ENCODE peak calls at places on chromosome 13, in four cellular contexts. One of them, this sample, is unnamed.

GRCh38 chr13:100573121-100573520 is 15.5 kb downstream of the GGACT start:
- DNase-seq in SK-N-SH: peak; percentile 58
- DNase-seq in GM12878: peak; percentile 17
- DNase-seq in K562: peak; percentile 84
- DNase-seq in this sample: peak; percentile 34

GRCh38 chr13:31051999-31052398 is 109.7 kb downstream of the HSPH1 start:
- DNase-seq in GM12878: no peak
- DNase-seq in SK-N-SH: no peak
- DNase-seq in K562: no peak
- DNase-seq in this sample: no peak

GRCh38 chr13:81017525-81018152 is 676.7 kb upstream of the SPRY2 start:
- DNase-seq in GM12878: no peak
- DNase-seq in K562: peak; percentile 11
- DNase-seq in SK-N-SH: peak; percentile 44
- DNase-seq in this sample: no peak

GRCh38 chr13:38386421-38386820 is 36.8 kb downstream of the UFM1 start:
- DNase-seq in GM12878: no peak
- DNase-seq in SK-N-SH: no peak
- DNase-seq in K562: no peak
- DNase-seq in this sample: no peak

GRCh38 chr13:27476943-27477681 is 26.7 kb upstream of the MTIF3 start:
- DNase-seq in GM12878: no peak
- DNase-seq in K562: no peak
- DNase-seq in SK-N-SH: no peak
- DNase-seq in this sample: peak; percentile 24

GRCh38 chr13:46586766-46587509 is 34.0 kb downstream of the LRCH1 start:
- DNase-seq in GM12878: no peak
- DNase-seq in SK-N-SH: no peak
- DNase-seq in K562: no peak
- DNase-seq in this sample: no peak

GRCh38 chr13:102721800-102722231 is 27.0 kb upstream of the METTL21C start:
- DNase-seq in K562: no peak
- DNase-seq in SK-N-SH: no peak
- DNase-seq in GM12878: no peak
- DNase-seq in this sample: no peak

GRCh38 chr13:110398564-110399507 is 91.8 kb downstream of the COL4A2 start:
- DNase-seq in SK-N-SH: no peak
- DNase-seq in GM12878: no peak
- DNase-seq in K562: no peak
- DNase-seq in this sample: no peak

GRCh38 chr13:106117035-106117434 is 418.4 kb downstream of the EFNB2 start:
- DNase-seq in SK-N-SH: peak; percentile 53
- DNase-seq in K562: no peak
- DNase-seq in GM12878: no peak
- DNase-seq in this sample: no peak

GRCh38 chr13:51645154-51645650 is 60.9 kb downstream of the WDFY2 start:
- DNase-seq in SK-N-SH: no peak
- DNase-seq in GM12878: no peak
- DNase-seq in K562: no peak
- DNase-seq in this sample: peak; percentile 88

GRCh38 chr13:39306639-39307589 is 268.7 kb downstream of the NHLRC3 start:
- DNase-seq in K562: no peak
- DNase-seq in GM12878: peak; percentile 73
- DNase-seq in SK-N-SH: no peak
- DNase-seq in this sample: no peak

GRCh38 chr13:39406688-39407087 is 196.3 kb downstream of the LHFPL6 start:
- DNase-seq in K562: no peak
- DNase-seq in SK-N-SH: no peak
- DNase-seq in GM12878: peak; percentile 9
- DNase-seq in this sample: no peak

GRCh38 chr13:42684226-42684625 is 97.2 kb upstream of the FAM216B start:
- DNase-seq in GM12878: no peak
- DNase-seq in SK-N-SH: no peak
- DNase-seq in K562: no peak
- DNase-seq in this sample: no peak

GRCh38 chr13:42680748-42681147 is 100.6 kb upstream of the FAM216B start:
- DNase-seq in SK-N-SH: no peak
- DNase-seq in K562: no peak
- DNase-seq in GM12878: no peak
- DNase-seq in this sample: no peak

GRCh38 chr13:42685762-42686560 is 95.4 kb upstream of the FAM216B start:
- DNase-seq in SK-N-SH: no peak
- DNase-seq in K562: no peak
- DNase-seq in GM12878: no peak
- DNase-seq in this sample: no peak

GRCh38 chr13:42681394-42681793 is 100.0 kb upstream of the FAM216B start:
- DNase-seq in K562: no peak
- DNase-seq in GM12878: no peak
- DNase-seq in SK-N-SH: no peak
- DNase-seq in this sample: no peak
- TF ChIP-seq GABPA in K562: no peak
- TF ChIP-seq GABPA in GM12878: no peak
- TF ChIP-seq GABPA in SK-N-SH: no peak
- TF ChIP-seq GABPA in this sample: no peak

GRCh38 chr13:89401209-89401810 is 1730.1 kb downstream of the SLITRK5 start:
- DNase-seq in SK-N-SH: no peak
- DNase-seq in GM12878: no peak
- DNase-seq in K562: no peak
- DNase-seq in this sample: no peak
- TF ChIP-seq REST in SK-N-SH: no peak
- TF ChIP-seq REST in GM12878: no peak
- TF ChIP-seq REST in K562: no peak
- TF ChIP-seq REST in this sample: no peak

GRCh38 chr13:28716511-28716910 is 2.3 kb downstream of the SLC46A3 start:
- DNase-seq in K562: peak; percentile 9
- DNase-seq in GM12878: no peak
- DNase-seq in SK-N-SH: no peak
- DNase-seq in this sample: no peak
- H3K27ac ChIP-seq in K562: no peak overlapping the region
- H3K27ac ChIP-seq in GM12878: no peak overlapping the region
- H3K27ac ChIP-seq in SK-N-SH: peak overlapping the region; percentile 50
- H3K27ac ChIP-seq in this sample: no peak overlapping the region

DNA sequence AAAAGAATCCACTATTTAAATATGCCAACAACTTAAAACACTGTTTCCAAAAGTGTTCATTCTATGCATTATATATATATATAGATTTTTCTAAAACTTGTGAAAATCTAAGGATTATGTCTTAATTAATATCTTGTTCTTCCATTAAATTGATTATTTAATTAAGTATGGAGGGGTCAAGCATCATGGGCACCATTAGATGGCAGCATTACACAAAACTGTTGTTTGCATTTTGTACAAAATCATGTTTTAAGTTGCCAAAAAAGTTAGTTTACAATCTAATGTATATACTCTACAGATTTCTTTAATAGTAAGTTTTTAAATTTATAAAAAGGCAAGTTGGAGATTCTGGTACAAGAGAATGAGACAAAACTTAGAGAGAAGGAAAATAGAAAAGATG is 213.2 kb upstream of the EDNRB start:
- DNase-seq in GM12878: no peak
- DNase-seq in K562: no peak
- DNase-seq in SK-N-SH: no peak
- DNase-seq in this sample: no peak
- TF ChIP-seq GABPA in GM12878: no peak
- TF ChIP-seq GABPA in K562: no peak
- TF ChIP-seq GABPA in SK-N-SH: no peak
- TF ChIP-seq GABPA in this sample: no peak

DNA sequence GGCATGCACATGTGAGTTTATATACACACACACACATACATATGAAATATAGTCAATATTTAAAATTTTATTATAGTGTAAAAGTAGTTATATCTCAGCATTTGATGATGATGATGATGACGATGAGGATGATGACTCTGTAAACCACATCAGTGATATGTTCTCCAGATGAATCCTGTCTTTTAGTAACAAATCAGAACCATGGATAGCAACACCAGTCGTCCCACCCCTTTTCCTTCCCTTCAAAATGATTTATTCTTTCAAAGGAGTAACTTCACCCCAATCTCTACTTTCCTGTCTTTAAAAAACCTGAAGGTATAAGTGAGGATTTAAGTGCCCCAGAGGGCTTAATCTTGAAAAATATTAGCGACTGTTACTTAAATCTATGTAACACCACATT is 74.1 kb downstream of the DCLK1 start:
- DNase-seq in K562: peak; percentile 2
- DNase-seq in SK-N-SH: no peak
- DNase-seq in GM12878: no peak
- DNase-seq in this sample: no peak
- TF ChIP-seq REST in K562: no peak
- TF ChIP-seq REST in SK-N-SH: peak; percentile 91
- TF ChIP-seq REST in GM12878: peak; percentile 61
- TF ChIP-seq REST in this sample: peak; percentile 91

This sample was measured in HL-60.